ENCODE peak calls at places on chromosome X, in seven cellular contexts. One of them, this sample, is unnamed.

GRCh38 chrX:2388669-2389068 is 112.1 kb downstream of the DHRSX start:
- DNase-seq in neuronal stem cell: no peak
- DNase-seq in H9: no peak
- DNase-seq in trophoblast cell: peak
- DNase-seq in mesendoderm: no peak
- DNase-seq in IMR-90: no peak
- DNase-seq in H1: no peak
- DNase-seq in this sample: peak

GRCh38 chrX:112642349-112642748 is 37.4 kb downstream of the LHFPL1 start:
- DNase-seq in IMR-90: peak
- DNase-seq in neuronal stem cell: peak
- DNase-seq in trophoblast cell: peak
- DNase-seq in mesendoderm: peak
- DNase-seq in H1: peak
- DNase-seq in H9: peak
- DNase-seq in this sample: peak

GRCh38 chrX:45592067-45592466 is 391.4 kb upstream of the DIPK2B start:
- DNase-seq in mesendoderm: peak
- DNase-seq in H1: no peak
- DNase-seq in H9: no peak
- DNase-seq in neuronal stem cell: no peak
- DNase-seq in IMR-90: peak
- DNase-seq in trophoblast cell: no peak
- DNase-seq in this sample: no peak

GRCh38 chrX:133468081-133468480 is 52.8 kb upstream of the GPC4 start:
- DNase-seq in H9: no peak
- DNase-seq in IMR-90: no peak
- DNase-seq in neuronal stem cell: no peak
- DNase-seq in mesendoderm: peak
- DNase-seq in H1: no peak
- DNase-seq in trophoblast cell: no peak
- DNase-seq in this sample: no peak

GRCh38 chrX:13703589-13703988 is 14.7 kb downstream of the RAB9A start:
- DNase-seq in H9: no peak
- DNase-seq in trophoblast cell: no peak
- DNase-seq in IMR-90: no peak
- DNase-seq in mesendoderm: no peak
- DNase-seq in neuronal stem cell: no peak
- DNase-seq in H1: no peak
- DNase-seq in this sample: no peak

GRCh38 chrX:31228909-31229308 is 157.1 kb upstream of the FTHL17 start:
- DNase-seq in IMR-90: peak
- DNase-seq in H9: no peak
- DNase-seq in mesendoderm: no peak
- DNase-seq in trophoblast cell: no peak
- DNase-seq in H1: no peak
- DNase-seq in neuronal stem cell: no peak
- DNase-seq in this sample: no peak

GRCh38 chrX:34656467-34656841 is 631 bp downstream of the TMEM47 start:
- DNase-seq in H1: no peak
- DNase-seq in H9: peak
- DNase-seq in mesendoderm: peak
- DNase-seq in trophoblast cell: no peak
- DNase-seq in neuronal stem cell: no peak
- DNase-seq in IMR-90: no peak
- DNase-seq in this sample: peak

GRCh38 chrX:97401154-97401553 is 517.4 kb downstream of the RPA4 start:
- DNase-seq in neuronal stem cell: no peak
- DNase-seq in H1: no peak
- DNase-seq in H9: no peak
- DNase-seq in trophoblast cell: no peak
- DNase-seq in mesendoderm: no peak
- DNase-seq in IMR-90: no peak
- DNase-seq in this sample: no peak

GRCh38 chrX:20037182-20037581 is 46.3 kb upstream of the BCLAF3 start:
- DNase-seq in H9: no peak
- DNase-seq in mesendoderm: no peak
- DNase-seq in trophoblast cell: no peak
- DNase-seq in neuronal stem cell: no peak
- DNase-seq in IMR-90: no peak
- DNase-seq in H1: no peak
- DNase-seq in this sample: no peak

GRCh38 chrX:132968282-132968681 is 9.9 kb upstream of the HS6ST2 start:
- DNase-seq in neuronal stem cell: no peak
- DNase-seq in H9: no peak
- DNase-seq in IMR-90: no peak
- DNase-seq in trophoblast cell: no peak
- DNase-seq in H1: no peak
- DNase-seq in mesendoderm: peak
- DNase-seq in this sample: peak

GRCh38 chrX:54825716-54826428 is 18.3 kb downstream of the MAGED2 start:
- DNase-seq in H1: no peak
- DNase-seq in neuronal stem cell: no peak
- DNase-seq in IMR-90: peak
- DNase-seq in H9: no peak
- DNase-seq in mesendoderm: peak
- DNase-seq in trophoblast cell: peak
- DNase-seq in this sample: no peak

GRCh38 chrX:1472975-1473374 is 20.3 kb upstream of the ASMTL start:
- DNase-seq in IMR-90: no peak
- DNase-seq in mesendoderm: no peak
- DNase-seq in neuronal stem cell: no peak
- DNase-seq in H9: no peak
- DNase-seq in trophoblast cell: no peak
- DNase-seq in H1: no peak
- DNase-seq in this sample: no peak

GRCh38 chrX:12446342-12447075 is 308.2 kb downstream of the FRMPD4 start:
- DNase-seq in mesendoderm: no peak
- DNase-seq in trophoblast cell: peak
- DNase-seq in H1: no peak
- DNase-seq in H9: no peak
- DNase-seq in neuronal stem cell: no peak
- DNase-seq in IMR-90: peak
- DNase-seq in this sample: peak

GRCh38 chrX:124401696-124402095 is 55.3 kb downstream of the SH2D1A start:
- DNase-seq in H9: no peak
- DNase-seq in neuronal stem cell: no peak
- DNase-seq in H1: no peak
- DNase-seq in mesendoderm: no peak
- DNase-seq in IMR-90: no peak
- DNase-seq in trophoblast cell: no peak
- DNase-seq in this sample: no peak

GRCh38 chrX:119942831-119943184 is 743 bp downstream of the NKAP start:
- DNase-seq in mesendoderm: no peak
- DNase-seq in trophoblast cell: no peak
- DNase-seq in H9: no peak
- DNase-seq in neuronal stem cell: no peak
- DNase-seq in IMR-90: peak
- DNase-seq in H1: no peak
- DNase-seq in this sample: no peak

GRCh38 chrX:64202808-64203320 is 2.6 kb downstream of the AMER1 start:
- DNase-seq in H9: no peak
- DNase-seq in mesendoderm: no peak
- DNase-seq in neuronal stem cell: no peak
- DNase-seq in H1: no peak
- DNase-seq in trophoblast cell: no peak
- DNase-seq in IMR-90: peak
- DNase-seq in this sample: no peak

GRCh38 chrX:40104649-40105015 is 6.9 kb upstream of the BCOR start:
- DNase-seq in H1: no peak
- DNase-seq in trophoblast cell: peak
- DNase-seq in H9: no peak
- DNase-seq in neuronal stem cell: no peak
- DNase-seq in mesendoderm: peak
- DNase-seq in IMR-90: peak
- DNase-seq in this sample: peak

GRCh38 chrX:54479471-54480122 is 16.4 kb downstream of the FGD1 start:
- DNase-seq in mesendoderm: peak
- DNase-seq in H9: peak
- DNase-seq in neuronal stem cell: no peak
- DNase-seq in trophoblast cell: no peak
- DNase-seq in IMR-90: no peak
- DNase-seq in H1: peak
- DNase-seq in this sample: peak

GRCh38 chrX:152907084-152907651 is 9.3 kb downstream of the ZNF185 start:
- DNase-seq in H1: no peak
- DNase-seq in mesendoderm: peak
- DNase-seq in trophoblast cell: no peak
- DNase-seq in IMR-90: peak
- DNase-seq in H9: peak
- DNase-seq in neuronal stem cell: peak
- DNase-seq in this sample: peak

GRCh38 chrX:81316163-81316562 is 114.3 kb downstream of the SH3BGRL start:
- DNase-seq in mesendoderm: no peak
- DNase-seq in H1: no peak
- DNase-seq in IMR-90: peak
- DNase-seq in trophoblast cell: no peak
- DNase-seq in neuronal stem cell: no peak
- DNase-seq in H9: no peak
- DNase-seq in this sample: no peak

GRCh38 chrX:106436695-106437094 is 175.1 kb upstream of the RADX start:
- DNase-seq in H1: no peak
- DNase-seq in trophoblast cell: no peak
- DNase-seq in H9: no peak
- DNase-seq in mesendoderm: no peak
- DNase-seq in IMR-90: no peak
- DNase-seq in neuronal stem cell: no peak
- DNase-seq in this sample: no peak

GRCh38 chrX:3990569-3990968 is 277.1 kb upstream of the PRKX start:
- DNase-seq in IMR-90: no peak
- DNase-seq in neuronal stem cell: peak
- DNase-seq in H1: no peak
- DNase-seq in trophoblast cell: no peak
- DNase-seq in mesendoderm: peak
- DNase-seq in H9: no peak
- DNase-seq in this sample: no peak

GRCh38 chrX:138856881-138857280 is 145.4 kb upstream of the FGF13 start:
- DNase-seq in mesendoderm: no peak
- DNase-seq in IMR-90: no peak
- DNase-seq in trophoblast cell: no peak
- DNase-seq in H9: no peak
- DNase-seq in neuronal stem cell: no peak
- DNase-seq in H1: no peak
- DNase-seq in this sample: no peak

GRCh38 chrX:47209508-47210238 is 8.8 kb upstream of the CDK16 start:
- DNase-seq in neuronal stem cell: no peak
- DNase-seq in mesendoderm: no peak
- DNase-seq in H1: no peak
- DNase-seq in IMR-90: no peak
- DNase-seq in H9: no peak
- DNase-seq in trophoblast cell: no peak
- DNase-seq in this sample: no peak

GRCh38 chrX:13357925-13358324 is 38.1 kb upstream of the ATXN3L start:
- DNase-seq in mesendoderm: peak
- DNase-seq in H9: no peak
- DNase-seq in trophoblast cell: no peak
- DNase-seq in neuronal stem cell: peak
- DNase-seq in IMR-90: peak
- DNase-seq in H1: no peak
- DNase-seq in this sample: peak

GRCh38 chrX:29903365-29903764 is 312.0 kb upstream of the MAGEB2 start:
- DNase-seq in H1: no peak
- DNase-seq in mesendoderm: no peak
- DNase-seq in trophoblast cell: no peak
- DNase-seq in neuronal stem cell: no peak
- DNase-seq in H9: no peak
- DNase-seq in IMR-90: peak
- DNase-seq in this sample: peak

GRCh38 chrX:115344885-115345653 is 55.6 kb downstream of the LUZP4 start:
- DNase-seq in H1: no peak
- DNase-seq in mesendoderm: peak
- DNase-seq in IMR-90: peak
- DNase-seq in trophoblast cell: peak
- DNase-seq in neuronal stem cell: peak
- DNase-seq in H9: peak
- DNase-seq in this sample: peak

GRCh38 chrX:100207331-100208024 is 202.6 kb downstream of the PCDH19 start:
- DNase-seq in neuronal stem cell: no peak
- DNase-seq in H9: no peak
- DNase-seq in mesendoderm: peak
- DNase-seq in trophoblast cell: no peak
- DNase-seq in H1: no peak
- DNase-seq in IMR-90: no peak
- DNase-seq in this sample: no peak
- H3K4ac ChIP-seq in neuronal stem cell: no peak
- H3K4ac ChIP-seq in H9: no peak
- H3K4ac ChIP-seq in mesendoderm: no peak
- H3K4ac ChIP-seq in trophoblast cell: no peak
- H3K4ac ChIP-seq in H1: no peak
- H3K4ac ChIP-seq in IMR-90: no peak
- H3K4ac ChIP-seq in this sample: no peak

DNA sequence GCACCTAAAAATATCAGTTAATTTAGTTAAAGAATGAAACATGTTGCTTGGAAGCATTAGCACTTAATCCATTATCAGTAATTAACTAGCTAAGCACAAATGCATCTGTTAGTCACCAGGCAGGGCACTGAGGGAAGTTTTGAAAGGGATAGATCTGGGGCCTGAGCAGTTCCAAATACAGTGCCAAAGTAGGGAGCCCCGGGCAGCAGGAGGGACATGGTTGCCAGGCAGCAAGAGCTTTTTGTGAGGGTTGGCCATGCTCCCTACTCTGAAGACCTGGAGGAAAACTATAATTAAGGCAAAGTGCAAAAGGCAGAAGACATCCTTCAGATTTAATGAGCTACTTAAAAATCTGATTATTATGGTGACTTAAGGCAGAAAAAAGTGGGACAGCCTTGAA is 62.0 kb downstream of the PHKA1 start:
- DNase-seq in IMR-90: no peak
- DNase-seq in H9: no peak
- DNase-seq in trophoblast cell: no peak
- DNase-seq in mesendoderm: peak
- DNase-seq in H1: no peak
- DNase-seq in neuronal stem cell: no peak
- DNase-seq in this sample: no peak
- H3K4ac ChIP-seq in IMR-90: no peak
- H3K4ac ChIP-seq in H9: no peak
- H3K4ac ChIP-seq in trophoblast cell: no peak
- H3K4ac ChIP-seq in mesendoderm: no peak
- H3K4ac ChIP-seq in H1: no peak
- H3K4ac ChIP-seq in neuronal stem cell: no peak
- H3K4ac ChIP-seq in this sample: no peak

GRCh38 chrX:37993857-37994619 is 12.3 kb upstream of the SYTL5 start:
- DNase-seq in neuronal stem cell: peak
- DNase-seq in H1: no peak
- DNase-seq in trophoblast cell: no peak
- DNase-seq in IMR-90: no peak
- DNase-seq in mesendoderm: peak
- DNase-seq in H9: peak
- DNase-seq in this sample: no peak
- H3K4ac ChIP-seq in neuronal stem cell: no peak
- H3K4ac ChIP-seq in H1: no peak
- H3K4ac ChIP-seq in trophoblast cell: no peak
- H3K4ac ChIP-seq in IMR-90: no peak
- H3K4ac ChIP-seq in mesendoderm: no peak
- H3K4ac ChIP-seq in H9: no peak
- H3K4ac ChIP-seq in this sample: no peak

DNA sequence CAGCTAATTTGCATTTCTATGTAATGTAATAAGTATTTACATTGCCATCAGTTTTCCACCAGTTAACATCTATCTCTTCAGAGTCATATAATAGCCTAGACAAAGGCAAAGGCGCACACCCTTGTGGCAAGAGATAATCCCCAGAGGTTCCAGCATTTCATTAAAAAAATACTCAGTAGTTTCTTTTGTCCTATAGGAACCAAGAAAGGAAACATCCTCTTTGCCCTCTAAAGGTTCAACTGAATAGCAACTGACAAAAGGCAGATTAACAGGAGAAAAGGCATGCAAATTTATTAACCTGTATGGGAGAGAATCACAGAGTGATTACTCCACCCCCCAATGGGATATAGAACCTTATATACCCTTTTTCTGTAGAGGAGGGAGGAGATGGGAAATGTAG is 48.4 kb downstream of the MAGEB17 start:
- DNase-seq in trophoblast cell: no peak
- DNase-seq in mesendoderm: no peak
- DNase-seq in IMR-90: no peak
- DNase-seq in H1: no peak
- DNase-seq in H9: no peak
- DNase-seq in neuronal stem cell: no peak
- DNase-seq in this sample: no peak
- H3K4ac ChIP-seq in trophoblast cell: no peak
- H3K4ac ChIP-seq in mesendoderm: no peak
- H3K4ac ChIP-seq in IMR-90: no peak
- H3K4ac ChIP-seq in H1: no peak
- H3K4ac ChIP-seq in H9: no peak
- H3K4ac ChIP-seq in neuronal stem cell: no peak
- H3K4ac ChIP-seq in this sample: no peak

This sample was measured in mesenchymal stem cell.